ENCODE peak calls at places on chromosomes 16 and 17, in ten cellular contexts. Z is NCI-H187; G is progenitor cell of endocrine pancreas; X is activated CD4-positive, CD25-positive, alpha-beta regulatory T cell; F is ACHN; L is stimulated activated CD4-positive, alpha-beta T cell treated with anti-CD3 and anti-CD28 coated beads, TNF-alpha, amount 100 ng/mL, for 24 hours; Q is SJCRH30; B is GM23338; P is iris pigment epithelial cell; I is NCI-H1048. M is an unnamed sample.
A peak's percentile ranks its signal among the peaks of the same experiment; 100 is the strongest.

GRCh38 chr16:11681977-11682654 is 13.9 kb downstream of the SNN start:
- DNase-seq in Z (no peak), G (no peak), X (no peak), F (no peak), L (no peak), Q (peak; percentile 86), B (no peak), P (no peak), I (no peak), M (no peak)

GRCh38 chr17:73490851-73491250 is 153.4 kb downstream of the SDK2 start:
- DNase-seq in Z (no peak), G (no peak), X (no peak), F (no peak), L (no peak), Q (no peak), B (no peak), P (no peak), I (no peak), M (no peak)

GRCh38 chr17:33291248-33292183 is 1.6 kb downstream of the ASIC2 start:
- DNase-seq in Z (no peak), G (peak; percentile 20), X (no peak), F (peak; percentile 60), L (peak; percentile 4), Q (no peak), B (peak; percentile 71), P (peak; percentile 28), I (no peak), M (no peak)

GRCh38 chr17:38748329-38749221 is at the start of gene PCGF2:
- DNase-seq in Z (peak; percentile 88), G (peak; percentile 82), X (no peak), F (peak; percentile 96), L (no peak), Q (peak; percentile 95), B (peak; percentile 98), P (peak; percentile 77), I (peak; percentile 88), M (peak; percentile 64)

GRCh38 chr17:65121368-65121767 is 15.8 kb upstream of the RGS9 start:
- DNase-seq in Z (no peak), G (no peak), X (no peak), F (no peak), L (no peak), Q (no peak), B (no peak), P (no peak), I (no peak), M (no peak)

GRCh38 chr17:43142153-43142552 is 17.0 kb upstream of the BRCA1 start:
- DNase-seq in Z (no peak), G (no peak), X (no peak), F (no peak), L (no peak), Q (no peak), B (no peak), P (no peak), I (no peak), M (no peak)

GRCh38 chr16:53773150-53773846 is 69.3 kb downstream of the FTO start:
- DNase-seq in Z (peak; percentile 30), G (no peak), X (no peak), F (peak; percentile 91), L (no peak), Q (peak; percentile 63), B (peak; percentile 74), P (peak; percentile 87), I (no peak), M (peak; percentile 60)

GRCh38 chr16:27334874-27335273 is 21.1 kb downstream of the IL4R start:
- DNase-seq in Z (no peak), G (no peak), X (no peak), F (no peak), L (no peak), Q (no peak), B (no peak), P (no peak), I (no peak), M (no peak)

GRCh38 chr17:48575066-48575582 is 3.0 kb downstream of the HOXB4 start:
- DNase-seq in Z (no peak), G (no peak), X (no peak), F (no peak), L (no peak), Q (no peak), B (no peak), P (no peak), I (no peak), M (no peak)

GRCh38 chr16:11105038-11105903 is 150.7 kb downstream of the SOCS1 start:
- DNase-seq in Z (no peak), G (no peak), X (no peak), F (no peak), L (peak; percentile 38), Q (peak; percentile 58), B (no peak), P (peak; percentile 98), I (no peak), M (no peak)

GRCh38 chr16:56911771-56912541 is 20.0 kb upstream of the HERPUD1 start:
- DNase-seq in Z (no peak), G (no peak), X (no peak), F (peak; percentile 63), L (no peak), Q (peak; percentile 78), B (no peak), P (peak; percentile 34), I (no peak), M (no peak)

GRCh38 chr17:55454906-55455474 is 33.4 kb upstream of the MMD start:
- DNase-seq in Z (no peak), G (no peak), X (no peak), F (peak; percentile 65), L (no peak), Q (no peak), B (no peak), P (peak; percentile 93), I (no peak), M (no peak)

GRCh38 chr16:28882476-28883180 is 4.3 kb downstream of the ATP2A1 start:
- DNase-seq in Z (no peak), G (no peak), X (no peak), F (no peak), L (no peak), Q (peak; percentile 62), B (peak; percentile 66), P (no peak), I (no peak), M (no peak)

GRCh38 chr17:9284884-9285283 is 263.6 kb downstream of the NTN1 start:
- DNase-seq in Z (no peak), G (no peak), X (no peak), F (no peak), L (no peak), Q (no peak), B (peak; percentile 31), P (no peak), I (no peak), M (no peak)

GRCh38 chr17:68534714-68535113 is 22.5 kb downstream of the PRKAR1A start:
- DNase-seq in Z (no peak), G (no peak), X (no peak), F (no peak), L (no peak), Q (no peak), B (no peak), P (no peak), I (no peak), M (no peak)

GRCh38 chr16:19898924-19899604 is 14.4 kb upstream of the GPRC5B start:
- DNase-seq in Z (peak; percentile 1), G (peak; percentile 29), X (no peak), F (peak; percentile 68), L (peak; percentile 22), Q (peak; percentile 46), B (peak; percentile 90), P (peak; percentile 55), I (no peak), M (no peak)

GRCh38 chr16:70715113-70715711 is 29.4 kb upstream of the MTSS2 start:
- DNase-seq in Z (no peak), G (no peak), X (no peak), F (peak; percentile 100), L (no peak), Q (peak; percentile 82), B (no peak), P (peak; percentile 88), I (no peak), M (no peak)

GRCh38 chr16:56789360-56789759 is 59.4 kb downstream of the NUP93 start:
- DNase-seq in Z (no peak), G (no peak), X (no peak), F (peak; percentile 78), L (peak; percentile 4), Q (peak; percentile 27), B (no peak), P (peak; percentile 68), I (no peak), M (no peak)

GRCh38 chr16:67216612-67217490 is 10.1 kb upstream of the TMEM208 start:
- DNase-seq in Z (no peak), G (no peak), X (no peak), F (no peak), L (no peak), Q (no peak), B (no peak), P (no peak), I (no peak), M (no peak)

GRCh38 chr17:31313982-31314787 is at the start of gene EVI2B:
- DNase-seq in Z (no peak), G (no peak), X (no peak), F (no peak), L (no peak), Q (no peak), B (no peak), P (peak; percentile 91), I (no peak), M (no peak)

GRCh38 chr16:86214326-86215232 is 295.7 kb upstream of the FOXF1 start:
- DNase-seq in Z (no peak), G (no peak), X (no peak), F (no peak), L (no peak), Q (no peak), B (no peak), P (no peak), I (no peak), M (no peak)

GRCh38 chr17:6355196-6355595 is 79.7 kb downstream of the AIPL1 start:
- DNase-seq in Z (no peak), G (no peak), X (no peak), F (no peak), L (no peak), Q (no peak), B (no peak), P (no peak), I (no peak), M (no peak)

GRCh38 chr17:81404557-81405165 is 9.4 kb downstream of the BAHCC1 start:
- DNase-seq in Z (peak; percentile 50), G (no peak), X (no peak), F (no peak), L (no peak), Q (peak; percentile 34), B (no peak), P (no peak), I (no peak), M (no peak)

GRCh38 chr17:48269209-48269608 is 160.8 kb downstream of the SKAP1 start:
- DNase-seq in Z (no peak), G (no peak), X (no peak), F (no peak), L (no peak), Q (no peak), B (no peak), P (no peak), I (no peak), M (no peak)

GRCh38 chr17:237406-237955 is 56.0 kb upstream of the DOC2B start:
- DNase-seq in Z (no peak), G (no peak), X (no peak), F (no peak), L (no peak), Q (no peak), B (peak; percentile 57), P (no peak), I (no peak), M (no peak)

GRCh38 chr16:89001117-89002027 is 24.4 kb upstream of the CBFA2T3 start:
- DNase-seq in Z (no peak), G (no peak), X (no peak), F (no peak), L (no peak), Q (no peak), B (peak; percentile 61), P (no peak), I (no peak), M (no peak)

GRCh38 chr16:57722651-57723050 is 12.9 kb upstream of the KATNB1 start:
- DNase-seq in Z (no peak), G (no peak), X (no peak), F (no peak), L (no peak), Q (no peak), B (no peak), P (no peak), I (no peak), M (no peak)

GRCh38 chr17:44002141-44002848 is 2.1 kb upstream of the NAGS start:
- DNase-seq in Z (no peak), G (no peak), X (no peak), F (peak; percentile 28), L (no peak), Q (no peak), B (no peak), P (peak; percentile 87), I (no peak), M (no peak)